ENCODE peak calls at places on chromosomes 7 and 10, in seven cellular contexts. P, F, W, Q, E, Y and L are unnamed samples.

GRCh38 chr10:49734676-49735075 is 27.4 kb downstream of the OGDHL start:
- DNase-seq in P (no peak), Y (peak; percentile 69), E (no peak), F (no peak), W (peak; percentile 57), Q (no peak), L (no peak)

GRCh38 chr7:123431075-123431614 is 103.2 kb downstream of the IQUB start:
- DNase-seq in W (no peak), Y (no peak), P (no peak), Q (no peak), F (no peak), E (no peak), L (no peak)

GRCh38 chr7:5497158-5498103 is 73.8 kb upstream of the TNRC18 start:
- DNase-seq in P (no peak), W (no peak), F (no peak), Q (no peak), E (no peak), Y (no peak), L (no peak)

GRCh38 chr7:74498996-74499834 is 45.5 kb downstream of the GTF2IRD1 start:
- DNase-seq in Q (no peak), W (no peak), E (no peak), Y (no peak), F (no peak), P (no peak), L (no peak)

GRCh38 chr7:133971658-133972057 is 155.5 kb upstream of the LRGUK start:
- DNase-seq in F (no peak), W (no peak), P (no peak), E (no peak), Y (no peak), Q (no peak), L (no peak)

GRCh38 chr7:29921404-29922010 is 68.1 kb downstream of the SCRN1 start:
- DNase-seq in W (no peak), P (peak; percentile 59), Y (peak; percentile 65), E (peak; percentile 73), F (no peak), Q (no peak), L (peak; percentile 49)

GRCh38 chr7:139502226-139502625 is 18.8 kb upstream of the KLRG2 start:
- DNase-seq in Y (no peak), E (no peak), W (no peak), F (no peak), Q (no peak), P (no peak), L (no peak)

GRCh38 chr7:149373089-149373488 is 87.8 kb downstream of the ZNF777 start:
- DNase-seq in W (no peak), P (no peak), E (no peak), Y (no peak), Q (no peak), F (no peak), L (no peak)

GRCh38 chr7:13560441-13560840 is 429.0 kb downstream of the ETV1 start:
- DNase-seq in E (peak; percentile 70), P (no peak), Q (no peak), Y (no peak), F (no peak), W (no peak), L (peak; percentile 4)

GRCh38 chr7:5780801-5781496 is 514 bp downstream of the RNF216 start:
- DNase-seq in W (peak; percentile 82), P (peak; percentile 73), Q (peak; percentile 24), F (peak; percentile 26), E (peak; percentile 26), Y (peak; percentile 38), L (no peak)

DNA sequence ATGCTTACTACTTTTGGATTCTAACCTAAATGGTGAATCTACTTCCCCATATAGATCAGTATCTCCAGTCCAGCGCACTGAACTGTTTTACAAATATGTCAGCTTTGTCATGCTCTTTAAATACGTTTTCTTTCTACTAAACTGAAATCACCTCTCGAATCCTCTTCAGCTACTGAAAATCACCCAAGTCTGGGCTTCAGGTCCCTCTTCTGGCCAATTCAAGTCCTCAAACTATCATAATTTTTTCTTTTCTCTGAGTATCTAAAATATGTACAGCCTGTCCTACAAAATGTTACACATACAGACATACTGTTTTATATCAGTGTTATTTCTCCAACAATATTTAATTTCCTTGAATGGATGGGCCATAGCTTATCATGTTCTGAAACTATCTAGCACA is 84.2 kb downstream of the CACNA2D1 start:
- DNase-seq in F (no peak), Y (no peak), E (no peak), W (no peak), Q (no peak), P (no peak), L (no peak)
- TF ChIP-seq CTCF in F (no peak), Y (no peak), E (no peak), W (no peak), Q (no peak), P (no peak), L (no peak)

GRCh38 chr10:113015201-113015600 is 65.2 kb downstream of the TCF7L2 start:
- DNase-seq in Y (no peak), P (no peak), W (no peak), E (no peak), F (no peak), Q (no peak), L (no peak)
- TF ChIP-seq CTCF in Y (no peak), P (no peak), W (no peak), E (no peak), F (no peak), Q (no peak), L (no peak)

GRCh38 chr10:97154162-97154561 is 31.6 kb downstream of the SLIT1 start:
- DNase-seq in E (no peak), Q (no peak), F (no peak), P (no peak), Y (no peak), W (no peak), L (no peak)
- TF ChIP-seq CTCF in E (no peak), Q (no peak), F (no peak), P (no peak), Y (no peak), W (no peak), L (no peak)

DNA sequence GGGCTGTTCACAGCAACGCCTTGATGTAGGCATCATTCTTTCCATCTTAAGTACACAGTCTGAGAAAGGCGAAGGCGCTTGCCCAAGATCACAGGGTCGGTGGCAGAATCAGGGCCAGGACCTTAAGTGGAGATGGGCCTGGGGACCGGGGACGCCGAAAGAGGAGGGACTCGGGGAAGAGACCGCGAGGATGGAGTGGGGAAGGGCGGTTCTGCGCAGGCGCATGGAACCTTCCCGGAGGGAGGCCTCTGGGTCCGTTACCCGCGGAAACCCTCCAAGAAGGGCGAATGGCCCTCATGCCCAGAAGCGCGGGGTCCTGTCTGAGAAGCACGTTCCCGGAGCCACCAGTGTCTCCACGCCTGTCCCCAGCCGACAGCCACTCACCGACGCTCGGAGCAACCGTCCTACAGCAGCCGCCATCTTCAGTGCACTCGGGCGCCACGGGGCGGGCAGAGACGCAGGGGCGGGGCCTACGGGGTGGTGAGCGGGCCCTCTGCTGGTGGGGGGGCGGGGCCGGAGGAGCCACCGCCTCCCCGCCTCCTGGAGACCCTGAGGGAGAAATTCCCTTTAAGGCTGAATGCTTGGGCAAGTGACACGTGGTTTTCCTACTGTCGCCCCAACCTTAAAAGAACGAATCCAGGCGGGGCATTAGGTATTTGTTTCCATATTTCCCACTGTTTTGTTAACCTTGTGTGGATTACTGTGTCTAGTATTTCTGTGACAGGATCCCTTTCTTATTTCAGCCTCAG is at the start of gene PRDX3:
- DNase-seq in Y (peak; percentile 90), P (peak; percentile 89), W (peak; percentile 96), E (peak; percentile 81), F (peak; percentile 94), Q (peak; percentile 87), L (peak; percentile 80)
- TF ChIP-seq CTCF in Y (no peak), P (peak; percentile 1), W (no peak), E (no peak), F (no peak), Q (peak; percentile 19), L (peak; percentile 8)

DNA sequence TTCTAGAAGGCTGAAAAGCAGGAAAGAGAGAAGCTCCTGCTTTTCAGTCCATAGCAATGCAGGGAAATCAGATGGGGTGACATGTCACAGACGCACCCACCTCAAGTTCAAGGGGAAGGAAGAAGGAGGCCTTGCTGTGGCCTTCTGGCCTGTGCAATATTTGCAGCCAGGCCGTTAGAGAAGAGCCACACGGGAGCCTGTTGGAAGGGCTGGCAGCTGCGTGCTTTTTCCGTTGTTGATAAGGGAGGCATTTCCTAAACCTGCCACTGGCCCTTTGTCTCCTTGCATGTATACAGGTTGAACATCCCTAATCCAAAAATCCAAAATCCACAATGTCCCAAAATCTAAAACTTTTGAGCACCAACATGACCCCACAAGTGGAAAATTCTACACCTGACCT is 492.5 kb upstream of the ZMIZ1 start:
- DNase-seq in Q (no peak), W (no peak), Y (no peak), F (no peak), E (no peak), P (no peak), L (no peak)
- TF ChIP-seq CTCF in Q (no peak), W (no peak), Y (no peak), F (no peak), E (no peak), P (no peak), L (no peak)

DNA sequence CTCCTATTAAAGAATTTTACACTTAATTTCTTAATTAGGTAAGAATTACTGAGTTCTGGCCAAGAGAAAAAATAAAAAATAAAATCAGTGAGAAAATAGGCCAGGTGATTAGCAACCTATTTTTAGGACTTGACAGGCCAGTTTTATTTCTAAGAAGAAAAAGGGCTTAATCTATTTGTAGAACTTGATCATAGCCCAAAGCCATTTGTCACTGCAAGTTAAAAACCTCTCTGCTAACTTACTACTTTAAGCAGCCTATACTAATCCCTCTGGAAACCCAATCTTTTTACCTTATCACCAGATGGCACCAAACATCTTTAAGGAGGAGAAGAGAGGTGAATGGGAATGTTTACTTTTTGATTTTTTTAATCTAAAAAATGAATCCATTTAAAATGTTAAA is 222.1 kb upstream of the RHOBTB1 start:
- DNase-seq in Q (no peak), W (no peak), F (no peak), E (no peak), P (no peak), Y (no peak), L (no peak)
- TF ChIP-seq CTCF in Q (no peak), W (no peak), F (no peak), E (no peak), P (no peak), Y (no peak), L (no peak)